ENCODE peak calls at places on chromosomes 3 and 15, in six cellular contexts. F, C, N, B, M and H are unnamed samples. For H3K4me1, the result is how much of the 10 kb centered on the place peaks cover.

GRCh38 chr15:99736702-99737101 is 3.5 kb upstream of the LYSMD4 start:
- DNase-seq in B (no peak), N (no peak), F (no peak), M (no peak), C (no peak), H (no peak)

GRCh38 chr3:27224197-27224596 is 145.0 kb downstream of the NEK10 start:
- DNase-seq in C (peak), N (no peak), B (peak), F (peak), M (no peak), H (no peak)

GRCh38 chr3:190701096-190701532 is 161.4 kb downstream of the GMNC start:
- DNase-seq in C (peak), B (no peak), M (peak), N (no peak), F (peak), H (no peak)

GRCh38 chr15:47961401-47962090 is 159.2 kb upstream of the SLC24A5 start:
- DNase-seq in N (peak), C (no peak), M (no peak), F (no peak), B (no peak), H (no peak)

GRCh38 chr3:63968612-63969350 is 54.5 kb downstream of the PSMD6 start:
- DNase-seq in N (no peak), C (peak), M (no peak), F (no peak), B (no peak), H (no peak)

GRCh38 chr3:184172681-184173373 is 1.8 kb upstream of the AP2M1 start:
- DNase-seq in N (no peak), M (no peak), C (peak), B (no peak), F (peak), H (no peak)

GRCh38 chr15:74817370-74817737 is 4.7 kb downstream of the LMAN1L start:
- DNase-seq in C (peak), N (no peak), B (peak), F (peak), M (peak), H (no peak)

GRCh38 chr15:79973445-79974180 is 2.6 kb upstream of the BCL2A1 start:
- DNase-seq in M (no peak), C (no peak), F (no peak), N (no peak), B (no peak), H (no peak)

GRCh38 chr15:65337436-65338070 is 33.1 kb downstream of the RNU5B-1 start:
- DNase-seq in B (no peak), F (no peak), C (no peak), N (no peak), M (no peak), H (no peak)

GRCh38 chr15:81108427-81108826 is 25.6 kb upstream of the CFAP161 start:
- DNase-seq in N (no peak), M (peak), C (no peak), B (no peak), F (no peak), H (no peak)

GRCh38 chr3:140736863-140737460 is 59.1 kb downstream of the TRIM42 start:
- DNase-seq in N (no peak), C (no peak), B (peak), M (peak), F (peak), H (peak)

GRCh38 chr3:147507638-147508286 is 98.6 kb downstream of the ZIC1 start:
- DNase-seq in F (no peak), B (no peak), C (no peak), N (no peak), M (no peak), H (no peak)

GRCh38 chr3:124372784-124373183 is 357.5 kb upstream of the UMPS start:
- DNase-seq in B (no peak), F (no peak), M (no peak), C (no peak), N (no peak), H (peak)

GRCh38 chr3:25235033-25235432 is 193.0 kb upstream of the RARB start:
- DNase-seq in C (no peak), M (no peak), N (no peak), F (no peak), B (no peak), H (no peak)

GRCh38 chr15:51398676-51399075 is 57.2 kb downstream of the GLDN start:
- DNase-seq in M (no peak), N (no peak), B (no peak), C (no peak), F (no peak), H (no peak)

GRCh38 chr3:66534304-66534703 is 33.5 kb upstream of the LRIG1 start:
- DNase-seq in N (no peak), M (no peak), C (no peak), B (no peak), F (no peak), H (no peak)
- H3K27ac ChIP-seq in N (no peak), M (no peak), C (no peak), B (no peak), F (no peak), H (no peak)

DNA sequence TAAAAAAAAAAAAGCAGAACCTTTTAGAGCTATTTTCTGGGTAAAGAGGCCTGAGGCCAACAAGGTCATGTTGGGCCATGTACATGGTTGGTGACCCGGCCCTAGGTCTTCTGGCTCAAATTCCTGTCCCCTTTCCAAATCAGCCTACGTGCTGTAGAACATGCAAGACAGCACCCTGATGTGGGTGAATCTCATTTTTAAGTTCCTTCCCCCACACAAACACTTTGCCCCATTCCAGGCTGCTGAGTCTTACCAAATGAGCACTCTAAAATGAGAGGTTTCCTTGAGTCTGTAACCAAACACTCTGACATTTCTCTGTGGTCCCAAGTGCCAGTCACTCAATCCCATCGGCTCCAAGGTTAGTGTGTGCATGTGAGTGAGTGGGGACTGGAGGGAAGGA is 9.4 kb downstream of the BCL6 start:
- DNase-seq in F (no peak), B (no peak), N (no peak), M (no peak), C (no peak), H (no peak)
- H3K4me1 ChIP-seq in F (half or more), B (under half), N (under half), M (under half), C (under half), H (under half)

DNA sequence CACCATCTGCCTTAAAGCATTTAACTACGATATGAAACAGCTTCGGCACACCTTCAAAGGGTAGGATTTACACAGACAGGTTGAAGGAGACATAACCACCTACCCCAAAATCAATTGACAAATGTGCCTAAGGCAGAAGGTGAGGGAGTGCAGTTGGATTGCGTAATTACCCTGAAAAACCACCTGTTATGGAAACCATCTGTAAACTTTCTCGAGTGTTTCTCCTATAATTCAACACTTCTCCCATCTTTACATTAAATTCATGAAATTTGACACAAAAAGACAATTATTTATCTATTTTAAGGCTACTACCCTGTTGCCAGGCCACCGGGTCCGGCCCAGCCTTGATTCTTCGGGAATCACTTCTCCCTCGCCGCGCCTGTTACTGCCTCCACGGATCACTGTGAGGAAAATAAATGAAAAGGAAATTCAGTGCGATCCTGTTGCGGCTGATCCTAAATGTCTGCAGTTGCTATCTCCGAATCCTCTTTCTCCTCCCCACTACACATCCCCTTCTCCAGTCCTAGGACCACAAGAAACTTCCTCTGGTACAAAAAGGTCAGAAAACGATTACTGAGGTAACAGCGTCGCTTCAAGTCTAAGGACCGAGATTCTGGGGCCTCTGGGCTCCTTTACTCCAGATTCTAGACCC is 655 bp downstream of the IQCB1 start:
- DNase-seq in C (peak), N (no peak), M (peak), B (peak), F (no peak), H (no peak)
- H3K27ac ChIP-seq in C (peak), N (peak), M (peak), B (peak), F (peak), H (no peak)

GRCh38 chr15:39181348-39181747 is 399.5 kb upstream of the THBS1 start:
- DNase-seq in B (no peak), N (no peak), F (no peak), C (no peak), M (no peak), H (no peak)
- H3K4me1 ChIP-seq in B (under half), N (under half), F (under half), C (under half), M (under half), H (under half)

GRCh38 chr3:43128458-43128857 is 22.6 kb upstream of the POMGNT2 start:
- DNase-seq in F (no peak), C (no peak), M (no peak), N (no peak), B (no peak), H (no peak)

GRCh38 chr3:43138488-43139231 is 32.8 kb upstream of the POMGNT2 start:
- DNase-seq in F (no peak), N (no peak), C (no peak), B (no peak), M (no peak), H (no peak)

GRCh38 chr3:43132883-43133743 is 27.2 kb upstream of the POMGNT2 start:
- DNase-seq in B (no peak), M (no peak), F (no peak), N (no peak), C (no peak), H (no peak)
- H3K27ac ChIP-seq in B (no peak), M (no peak), F (no peak), N (no peak), C (no peak), H (no peak)

DNA sequence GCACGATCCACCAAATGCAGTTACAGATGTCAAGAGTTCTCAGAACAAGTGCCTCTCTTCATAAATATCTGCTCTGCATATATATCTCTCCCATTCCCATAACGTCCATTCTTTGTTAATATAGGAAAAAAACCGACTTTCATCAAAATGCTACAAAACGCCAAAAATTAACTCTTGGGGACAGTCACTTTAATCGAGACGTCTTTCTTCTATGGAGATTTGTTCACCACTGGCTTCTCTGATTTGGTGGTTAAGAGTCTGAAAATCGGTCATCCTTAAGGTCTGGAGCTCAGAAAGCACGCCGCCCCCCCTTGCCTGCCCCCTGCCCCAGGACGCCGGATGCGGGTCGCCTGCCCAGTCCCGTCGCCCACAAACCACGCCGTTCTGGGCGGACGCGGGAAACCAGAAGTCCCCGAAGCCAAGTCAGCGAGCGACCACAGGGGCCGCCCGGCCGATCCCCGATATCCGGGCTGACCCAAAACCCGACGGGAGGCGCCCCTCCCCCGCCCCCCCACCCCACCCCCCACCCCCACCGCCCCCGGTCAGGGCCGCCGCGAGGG is 252.7 kb downstream of the TJP1 start:
- DNase-seq in C (no peak), M (peak), B (no peak), F (no peak), N (no peak), H (no peak)
- H3K4me1 ChIP-seq in C (under half), M (under half), B (under half), F (under half), N (under half), H (under half)

GRCh38 chr3:159879598-159879997 is 109.0 kb upstream of the IL12A start:
- DNase-seq in F (no peak), M (no peak), B (no peak), N (no peak), C (no peak), H (no peak)
- H3K27ac ChIP-seq in F (peak), M (no peak), B (peak), N (no peak), C (no peak), H (no peak)

GRCh38 chr3:187952849-187953248 is 201.1 kb upstream of the LPP start:
- DNase-seq in N (no peak), C (no peak), M (no peak), F (no peak), B (no peak), H (no peak)

GRCh38 chr3:187949093-187949820 is 204.0 kb upstream of the BCL6 start:
- DNase-seq in C (no peak), B (no peak), F (peak), M (no peak), N (no peak), H (no peak)

GRCh38 chr3:187947927-187948682 is 202.8 kb upstream of the BCL6 start:
- DNase-seq in B (no peak), N (no peak), M (no peak), F (peak), C (no peak), H (no peak)

GRCh38 chr3:187951452-187952190 is 202.3 kb upstream of the LPP start:
- DNase-seq in C (peak), F (no peak), N (no peak), M (no peak), B (no peak), H (no peak)

GRCh38 chr3:187950671-187951070 is 203.3 kb upstream of the LPP start:
- DNase-seq in M (no peak), C (no peak), N (no peak), B (no peak), F (no peak), H (no peak)
- H3K4me1 ChIP-seq in M (under half), C (under half), N (under half), B (under half), F (under half), H (under half)

GRCh38 chr3:192038726-192039125 is 577.8 kb downstream of the PYDC2 start:
- DNase-seq in M (no peak), C (no peak), F (no peak), N (no peak), B (no peak), H (no peak)
- H3K27ac ChIP-seq in M (no peak), C (no peak), F (no peak), N (no peak), B (no peak), H (no peak)

DNA sequence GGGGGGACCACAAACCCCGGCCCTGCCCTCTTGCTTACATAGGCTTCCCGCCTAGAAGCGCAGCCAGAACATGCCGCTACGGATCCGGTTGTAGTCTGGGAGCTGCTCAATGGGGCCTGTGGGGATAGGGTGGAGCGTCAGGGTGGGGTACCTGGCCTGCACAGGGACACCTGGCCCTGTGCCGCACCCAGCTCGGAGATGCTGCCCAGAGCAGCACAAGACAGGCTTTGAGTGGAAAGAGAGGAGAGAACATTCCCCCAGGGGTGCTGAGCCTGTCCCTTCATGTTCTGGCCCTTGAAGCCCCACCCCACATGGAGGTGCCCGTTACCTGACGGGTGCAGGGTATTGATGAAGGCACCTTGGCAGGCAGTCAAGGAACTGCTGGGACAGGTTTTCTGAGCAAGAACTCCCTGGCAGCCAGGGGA is 4.0 kb upstream of the COL7A1 start:
- DNase-seq in B (no peak), N (no peak), C (no peak), F (no peak), M (no peak), H (no peak)
- H3K4me1 ChIP-seq in B (under half), N (under half), C (half or more), F (half or more), M (under half), H (under half)